ENCODE peak calls at places on chromosomes 12 and 14, in ten cellular contexts. One of them, this sample, is unnamed.

GRCh38 chr12:116213885-116214527 is 63.5 kb downstream of the MED13L start:
- DNase-seq in H4: no peak
- DNase-seq in PC-3: no peak
- DNase-seq in fibroblast of lung: no peak
- DNase-seq in left cardiac atrium: no peak
- DNase-seq in Right ventricle myocardium superior: no peak
- DNase-seq in cardiac fibroblast: no peak
- DNase-seq in hippocampal formation: no peak
- DNase-seq in germinal center: no peak
- DNase-seq in MV-4-11: no peak
- DNase-seq in this sample: no peak

GRCh38 chr14:74299061-74299545 is 3.6 kb downstream of the ABCD4 start:
- DNase-seq in H4: no peak
- DNase-seq in PC-3: peak
- DNase-seq in fibroblast of lung: no peak
- DNase-seq in left cardiac atrium: peak
- DNase-seq in Right ventricle myocardium superior: no peak
- DNase-seq in cardiac fibroblast: peak
- DNase-seq in hippocampal formation: no peak
- DNase-seq in germinal center: no peak
- DNase-seq in MV-4-11: peak
- DNase-seq in this sample: no peak

GRCh38 chr14:88233915-88234314 is 89.2 kb downstream of the KCNK10 start:
- DNase-seq in H4: peak
- DNase-seq in PC-3: no peak
- DNase-seq in fibroblast of lung: no peak
- DNase-seq in left cardiac atrium: no peak
- DNase-seq in Right ventricle myocardium superior: no peak
- DNase-seq in cardiac fibroblast: peak
- DNase-seq in hippocampal formation: no peak
- DNase-seq in germinal center: no peak
- DNase-seq in MV-4-11: no peak
- DNase-seq in this sample: peak

GRCh38 chr14:102964152-102964730 is 41.8 kb downstream of the AMN start:
- DNase-seq in H4: no peak
- DNase-seq in PC-3: no peak
- DNase-seq in fibroblast of lung: no peak
- DNase-seq in left cardiac atrium: no peak
- DNase-seq in Right ventricle myocardium superior: no peak
- DNase-seq in cardiac fibroblast: no peak
- DNase-seq in hippocampal formation: no peak
- DNase-seq in germinal center: no peak
- DNase-seq in MV-4-11: no peak
- DNase-seq in this sample: no peak

GRCh38 chr12:92369061-92369460 is 223.4 kb upstream of the BTG1 start:
- DNase-seq in H4: no peak
- DNase-seq in PC-3: peak
- DNase-seq in fibroblast of lung: no peak
- DNase-seq in left cardiac atrium: no peak
- DNase-seq in Right ventricle myocardium superior: no peak
- DNase-seq in cardiac fibroblast: no peak
- DNase-seq in hippocampal formation: no peak
- DNase-seq in germinal center: no peak
- DNase-seq in MV-4-11: no peak
- DNase-seq in this sample: no peak

GRCh38 chr12:100926669-100927248 is 132.2 kb downstream of the ANO4 start:
- DNase-seq in H4: peak
- DNase-seq in PC-3: peak
- DNase-seq in fibroblast of lung: peak
- DNase-seq in left cardiac atrium: no peak
- DNase-seq in Right ventricle myocardium superior: no peak
- DNase-seq in cardiac fibroblast: peak
- DNase-seq in hippocampal formation: no peak
- DNase-seq in germinal center: no peak
- DNase-seq in MV-4-11: no peak
- DNase-seq in this sample: peak

GRCh38 chr14:102909462-102909861 is 13.0 kb upstream of the AMN start:
- DNase-seq in H4: no peak
- DNase-seq in PC-3: no peak
- DNase-seq in fibroblast of lung: no peak
- DNase-seq in left cardiac atrium: no peak
- DNase-seq in Right ventricle myocardium superior: no peak
- DNase-seq in cardiac fibroblast: no peak
- DNase-seq in hippocampal formation: no peak
- DNase-seq in germinal center: no peak
- DNase-seq in MV-4-11: no peak
- DNase-seq in this sample: no peak

GRCh38 chr12:75635606-75636444 is 124.4 kb upstream of the KRR1 start:
- DNase-seq in H4: peak
- DNase-seq in PC-3: peak
- DNase-seq in fibroblast of lung: peak
- DNase-seq in left cardiac atrium: no peak
- DNase-seq in Right ventricle myocardium superior: no peak
- DNase-seq in cardiac fibroblast: peak
- DNase-seq in hippocampal formation: no peak
- DNase-seq in germinal center: no peak
- DNase-seq in MV-4-11: peak
- DNase-seq in this sample: no peak

GRCh38 chr12:3748620-3749019 is 4.3 kb downstream of the CRACR2A start:
- DNase-seq in H4: peak
- DNase-seq in PC-3: no peak
- DNase-seq in fibroblast of lung: no peak
- DNase-seq in left cardiac atrium: no peak
- DNase-seq in Right ventricle myocardium superior: no peak
- DNase-seq in cardiac fibroblast: no peak
- DNase-seq in hippocampal formation: no peak
- DNase-seq in germinal center: no peak
- DNase-seq in MV-4-11: no peak
- DNase-seq in this sample: no peak